ENCODE peak calls at places on chromosomes 7 and 10, in six cellular contexts. F is right cardiac atrium, U is PC-9, L is tibial nerve, A is body of pancreas, H is colonic mucosa. J is an unnamed sample.
A peak's percentile ranks its signal among the peaks of the same experiment; 100 is the strongest.

GRCh38 chr7:135853499-135853898 is 104.9 kb upstream of the FAM180A start:
- DNase-seq in U (peak; percentile 61), A (no peak), L (no peak), F (no peak), H (no peak), J (no peak)

GRCh38 chr7:4613855-4614548 is 68.1 kb upstream of the FOXK1 start:
- DNase-seq in U (no peak), H (no peak), A (no peak), F (no peak), L (no peak), J (no peak)

GRCh38 chr10:129870926-129871660 is 93.0 kb downstream of the EBF3 start:
- DNase-seq in U (no peak), L (peak; percentile 44), A (no peak), H (no peak), F (no peak), J (no peak)

GRCh38 chr7:27351137-27351536 is 108.5 kb downstream of the EVX1 start:
- DNase-seq in L (no peak), F (no peak), U (no peak), A (no peak), H (no peak), J (no peak)

GRCh38 chr7:123811056-123811455 is 33.9 kb upstream of the HYAL4 start:
- DNase-seq in H (no peak), F (no peak), L (no peak), A (no peak), U (no peak), J (no peak)

GRCh38 chr10:21505711-21506278 is 19.7 kb downstream of the SKIDA1 start:
- DNase-seq in F (no peak), A (no peak), U (no peak), L (no peak), H (no peak), J (peak; percentile 82)

GRCh38 chr7:36633377-36633776 is 90.9 kb downstream of the AOAH start:
- DNase-seq in L (no peak), A (no peak), U (no peak), H (no peak), F (no peak), J (no peak)

GRCh38 chr10:114274616-114275453 is 35.8 kb downstream of the VWA2 start:
- DNase-seq in F (no peak), U (no peak), A (peak; percentile 3), H (no peak), L (no peak), J (no peak)

GRCh38 chr7:47783456-47784240 is 164.6 kb downstream of the PKD1L1 start:
- DNase-seq in U (peak; percentile 97), A (peak; percentile 30), F (no peak), L (peak; percentile 50), H (no peak), J (no peak)

GRCh38 chr10:29621161-29621560 is 13.6 kb downstream of the SVIL start:
- DNase-seq in U (no peak), L (no peak), A (peak; percentile 40), H (no peak), F (no peak), J (no peak)

GRCh38 chr7:11077816-11078215 is 104.1 kb downstream of the PHF14 start:
- DNase-seq in U (no peak), H (no peak), L (no peak), F (no peak), A (no peak), J (no peak)

GRCh38 chr10:5633166-5633565 is 33.2 kb downstream of the ASB13 start:
- DNase-seq in U (no peak), L (no peak), F (peak; percentile 3), A (no peak), H (no peak), J (no peak)

GRCh38 chr10:28177944-28178637 is 124.8 kb downstream of the MPP7 start:
- DNase-seq in U (no peak), L (no peak), A (no peak), F (no peak), H (no peak), J (no peak)

GRCh38 chr10:76558586-76558985 is 1079.0 kb downstream of the KCNMA1 start:
- DNase-seq in F (no peak), L (peak; percentile 76), A (peak; percentile 73), U (no peak), H (peak; percentile 51), J (no peak)

GRCh38 chr7:87476179-87476557 is 688 bp upstream of the ABCB4 start:
- DNase-seq in F (no peak), A (no peak), L (no peak), U (no peak), H (no peak), J (no peak)

GRCh38 chr7:101165958-101166602 is 711 bp upstream of the VGF start:
- DNase-seq in F (peak; percentile 52), A (no peak), L (no peak), U (no peak), H (no peak), J (no peak)

GRCh38 chr10:119525116-119525515 is 17.4 kb downstream of the RGS10 start:
- DNase-seq in U (no peak), H (no peak), L (no peak), F (no peak), A (no peak), J (no peak)

GRCh38 chr7:100373261-100373831 is at the start of gene PILRA:
- DNase-seq in F (peak; percentile 72), A (no peak), U (no peak), H (no peak), L (no peak), J (no peak)

GRCh38 chr10:120459185-120459584 is 2.2 kb downstream of the PLPP4 start:
- DNase-seq in F (no peak), U (no peak), H (no peak), A (no peak), L (no peak), J (no peak)

GRCh38 chr10:133087679-133088523 is at the start of gene ADGRA1:
- DNase-seq in A (peak; percentile 29), F (no peak), L (no peak), H (no peak), U (no peak), J (no peak)

GRCh38 chr7:90944021-90944420 is 320.2 kb upstream of the FZD1 start:
- DNase-seq in F (no peak), H (no peak), U (no peak), L (no peak), A (no peak), J (no peak)

GRCh38 chr10:65622608-65623007 is 1303.2 kb upstream of the LRRTM3 start:
- DNase-seq in L (no peak), F (no peak), U (no peak), A (no peak), H (no peak), J (no peak)

GRCh38 chr10:86349474-86349873 is 17.1 kb downstream of the GRID1 start:
- DNase-seq in H (no peak), U (no peak), L (no peak), F (no peak), A (no peak), J (peak; percentile 68)

DNA sequence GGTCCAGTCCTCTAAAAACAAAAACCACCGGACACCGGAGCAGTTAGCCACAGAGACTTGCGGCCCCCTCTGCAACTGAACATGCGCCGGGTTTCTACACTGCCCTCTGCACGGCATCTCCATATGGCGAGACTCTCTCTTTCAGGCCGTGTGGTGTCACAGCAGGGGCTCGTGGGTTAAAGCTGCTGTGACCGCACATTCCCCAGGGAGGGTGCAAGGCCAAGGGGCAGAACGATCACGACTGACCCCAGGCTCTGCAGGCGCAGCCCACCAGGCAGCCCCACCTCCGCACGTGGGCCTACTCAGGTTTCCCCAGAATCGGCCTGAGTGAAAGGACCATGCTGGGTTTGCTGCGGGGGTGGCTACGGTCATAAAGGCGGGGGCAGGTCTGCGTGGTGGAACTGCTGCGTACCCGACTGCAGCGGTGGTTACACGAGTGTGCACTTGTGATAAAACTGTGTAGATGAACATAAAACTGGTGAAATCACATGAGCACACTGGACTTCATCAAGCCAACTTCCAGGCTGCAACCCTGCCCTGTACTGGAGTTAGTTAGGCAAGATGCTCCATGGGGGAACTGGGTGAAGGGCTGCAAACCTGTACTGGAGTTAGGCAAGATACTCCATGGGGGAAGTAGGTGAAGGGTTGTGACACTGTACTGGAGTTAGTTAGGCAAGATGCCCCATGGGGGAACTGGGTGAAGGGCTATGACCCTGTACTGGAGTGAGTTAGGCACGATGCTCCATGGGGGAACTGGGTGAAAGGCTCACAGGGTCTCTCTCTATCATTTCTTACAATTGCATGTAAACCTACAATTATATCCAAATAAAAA is 81.4 kb upstream of the PPP2R2D start:
- DNase-seq in A (no peak), U (no peak), L (no peak), F (peak; percentile 32), H (peak; percentile 6), J (no peak)
- H3K4me3 ChIP-seq in A (no peak overlapping the region), U (no peak overlapping the region), L (no peak overlapping the region), F (no peak overlapping the region), H (no peak overlapping the region), J (no peak overlapping the region)

GRCh38 chr7:74665296-74665938 is 7.9 kb downstream of the GTF2I start:
- DNase-seq in H (no peak), L (no peak), F (no peak), A (no peak), U (peak; percentile 10), J (no peak)
- H3K4me1 ChIP-seq in H (no peaks in the 10 kb centered on the region), L (peaks cover 71% of the 10 kb centered on the region), F (peaks cover 18% of the 10 kb centered on the region), A (peaks cover 52% of the 10 kb centered on the region), U (peaks cover 37% of the 10 kb centered on the region), J (no peaks in the 10 kb centered on the region)

GRCh38 chr7:155352076-155352752 is 54.5 kb downstream of the INSIG1 start:
- DNase-seq in H (no peak), U (no peak), L (no peak), F (no peak), A (peak; percentile 0), J (peak; percentile 19)

GRCh38 chr7:155355176-155355575 is 57.5 kb downstream of the INSIG1 start:
- DNase-seq in H (no peak), F (no peak), U (no peak), A (no peak), L (no peak), J (no peak)

GRCh38 chr7:155354371-155355048 is 56.8 kb downstream of the INSIG1 start:
- DNase-seq in F (no peak), H (no peak), L (no peak), U (no peak), A (no peak), J (no peak)

GRCh38 chr7:155352753-155353115 is 55.1 kb downstream of the INSIG1 start:
- DNase-seq in A (peak; percentile 2), U (no peak), F (no peak), L (no peak), H (no peak), J (no peak)

DNA sequence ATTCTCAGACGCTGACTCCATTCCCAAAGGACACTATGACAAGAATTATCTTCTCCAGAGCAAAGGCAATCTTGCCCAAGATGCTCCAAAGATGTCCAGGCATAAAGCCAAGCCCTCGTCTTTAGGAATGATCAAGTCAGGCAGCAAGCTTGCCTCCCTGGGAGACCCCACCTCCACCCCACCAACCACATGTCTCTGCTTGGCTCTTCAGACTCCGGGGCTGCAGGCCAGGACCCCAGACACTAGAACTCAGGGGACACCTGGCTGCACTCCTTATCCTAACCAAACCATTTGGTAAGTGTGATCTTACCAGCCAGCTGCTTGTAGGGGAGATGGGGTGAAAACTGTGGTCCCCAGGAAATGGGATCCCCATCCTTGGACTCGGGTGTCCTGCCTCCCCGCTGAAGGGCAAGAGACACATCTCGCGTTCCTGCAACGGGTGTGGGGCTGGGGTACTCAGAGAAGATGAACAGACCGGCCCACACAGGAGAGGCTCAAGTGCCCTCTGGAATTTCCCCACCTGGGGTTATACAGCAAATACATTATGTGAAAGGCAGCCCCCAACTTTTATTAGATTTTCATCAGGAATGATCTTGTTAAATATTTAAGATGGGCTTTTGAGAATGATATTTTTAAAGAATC is 55.7 kb downstream of the INSIG1 start:
- DNase-seq in F (no peak), U (no peak), L (no peak), H (no peak), A (peak; percentile 2), J (no peak)
- H3K27me3 ChIP-seq in F (no peaks in the 10 kb centered on the region), U (peaks cover 92% of the 10 kb centered on the region), L (peaks cover 45% of the 10 kb centered on the region), H (no peaks in the 10 kb centered on the region), A (peaks cover 4% of the 10 kb centered on the region), J (no peaks in the 10 kb centered on the region)

GRCh38 chr7:1529383-1530116 is 952 bp upstream of the MAFK start:
- DNase-seq in F (peak; percentile 69), A (no peak), H (no peak), U (no peak), L (no peak), J (no peak)
- H3K4me3 ChIP-seq in F (no peak overlapping the region), A (no peak overlapping the region), H (no peak overlapping the region), U (no peak overlapping the region), L (peak overlapping the region; percentile 86), J (peak overlapping the region; percentile 71)